ENCODE peak calls at places on chromosomes 1 and 21, in seven cellular contexts. C is lung microvascular endothelial cell, H is heart left ventricle, A is WTC11, T is renal cortical epithelial cell, Z is NCI-H1930, Y is H9. K is an unnamed sample.
A peak's percentile ranks its signal among the peaks of the same experiment; 100 is the strongest.

GRCh38 chr1:244751271-244751895 is 84.1 kb upstream of the COX20 start:
- DNase-seq in Z (no peak), Y (no peak), A (no peak), T (no peak), C (no peak), H (no peak), K (no peak)

GRCh38 chr21:37455504-37455911 is 88.9 kb downstream of the DYRK1A start:
- DNase-seq in Z (no peak), T (no peak), H (no peak), C (peak; percentile 42), Y (no peak), A (no peak), K (no peak)

GRCh38 chr1:93905051-93905450 is 4.2 kb downstream of the GCLM start:
- DNase-seq in T (no peak), A (no peak), Y (no peak), Z (no peak), H (no peak), C (peak; percentile 34), K (no peak)

GRCh38 chr1:200561856-200562214 is 58.7 kb downstream of the KIF14 start:
- DNase-seq in Z (no peak), Y (no peak), A (no peak), H (no peak), C (no peak), T (no peak), K (no peak)

GRCh38 chr1:116113615-116114014 is 2.4 kb downstream of the MAB21L3 start:
- DNase-seq in Y (no peak), A (no peak), T (no peak), H (no peak), Z (no peak), C (no peak), K (no peak)

GRCh38 chr1:33005812-33006465 is 30.7 kb downstream of the AK2 start:
- DNase-seq in Z (no peak), Y (no peak), C (peak; percentile 66), H (no peak), A (no peak), T (no peak), K (no peak)

GRCh38 chr1:151716771-151717631 is at the start of gene CELF3:
- DNase-seq in Y (peak; percentile 76), Z (peak; percentile 85), A (peak; percentile 64), C (peak; percentile 20), T (no peak), H (no peak), K (no peak)

GRCh38 chr21:39788383-39788782 is 43.4 kb downstream of the IGSF5 start:
- DNase-seq in T (peak; percentile 96), Z (peak; percentile 62), Y (peak; percentile 86), C (peak; percentile 27), H (peak; percentile 84), A (peak; percentile 79), K (no peak)

GRCh38 chr1:9466780-9467755 is 72.2 kb upstream of the SLC25A33 start:
- DNase-seq in H (no peak), Z (no peak), Y (no peak), A (no peak), T (peak; percentile 54), C (no peak), K (no peak)

GRCh38 chr1:221310180-221310579 is 430.9 kb downstream of the HLX start:
- DNase-seq in H (no peak), T (no peak), Y (no peak), C (no peak), A (no peak), Z (no peak), K (no peak)